ENCODE peak calls at places on chromosomes 1 and 21, in five cellular contexts. A is endothelial cell, P is upper lobe of right lung, B is adrenal gland, X is nephron progenitor cell. Z is an unnamed sample.

GRCh38 chr1:156608981-156609380 is 7.7 kb upstream of the GPATCH4 start:
- DNase-seq in A (peak), P (peak), B (no peak), X (peak), Z (no peak)

GRCh38 chr1:115982399-115982798 is 6.1 kb downstream of the SLC22A15 start:
- DNase-seq in A (no peak), P (no peak), B (no peak), X (no peak), Z (no peak)

GRCh38 chr1:173161510-173162221 is 45.5 kb downstream of the TNFSF4 start:
- DNase-seq in A (no peak), P (no peak), B (no peak), X (no peak), Z (no peak)

GRCh38 chr1:230328342-230329015 is 97.7 kb downstream of the PGBD5 start:
- DNase-seq in A (no peak), P (no peak), B (no peak), X (no peak), Z (no peak)

GRCh38 chr1:167465751-167466150 is 52.6 kb downstream of the CD247 start:
- DNase-seq in A (no peak), P (no peak), B (no peak), X (no peak), Z (no peak)

GRCh38 chr1:43864111-43865045 is 69.2 kb upstream of the ARTN start:
- DNase-seq in A (no peak), P (no peak), B (no peak), X (no peak), Z (no peak)

GRCh38 chr1:201719812-201720521 is 109.0 kb upstream of the IPO9 start:
- DNase-seq in A (no peak), P (no peak), B (peak), X (peak), Z (no peak)

GRCh38 chr1:22877112-22877915 is 95.4 kb downstream of the LACTBL1 start:
- DNase-seq in A (no peak), P (no peak), B (no peak), X (no peak), Z (no peak)

GRCh38 chr1:168408531-168409242 is 128.0 kb downstream of the TBX19 start:
- DNase-seq in A (no peak), P (no peak), B (no peak), X (no peak), Z (no peak)

GRCh38 chr1:245216356-245217110 is 61.7 kb downstream of the KIF26B start:
- DNase-seq in A (no peak), P (no peak), B (no peak), X (no peak), Z (peak)

GRCh38 chr1:196209983-196210382 is 398.3 kb downstream of the KCNT2 start:
- DNase-seq in A (no peak), P (no peak), B (no peak), X (no peak), Z (no peak)

GRCh38 chr1:209622841-209623829 is 29.1 kb downstream of the LAMB3 start:
- DNase-seq in A (no peak), P (no peak), B (no peak), X (no peak), Z (no peak)

GRCh38 chr1:207352560-207352959 is 31.1 kb downstream of the CD55 start:
- DNase-seq in A (no peak), P (no peak), B (no peak), X (no peak), Z (no peak)

DNA sequence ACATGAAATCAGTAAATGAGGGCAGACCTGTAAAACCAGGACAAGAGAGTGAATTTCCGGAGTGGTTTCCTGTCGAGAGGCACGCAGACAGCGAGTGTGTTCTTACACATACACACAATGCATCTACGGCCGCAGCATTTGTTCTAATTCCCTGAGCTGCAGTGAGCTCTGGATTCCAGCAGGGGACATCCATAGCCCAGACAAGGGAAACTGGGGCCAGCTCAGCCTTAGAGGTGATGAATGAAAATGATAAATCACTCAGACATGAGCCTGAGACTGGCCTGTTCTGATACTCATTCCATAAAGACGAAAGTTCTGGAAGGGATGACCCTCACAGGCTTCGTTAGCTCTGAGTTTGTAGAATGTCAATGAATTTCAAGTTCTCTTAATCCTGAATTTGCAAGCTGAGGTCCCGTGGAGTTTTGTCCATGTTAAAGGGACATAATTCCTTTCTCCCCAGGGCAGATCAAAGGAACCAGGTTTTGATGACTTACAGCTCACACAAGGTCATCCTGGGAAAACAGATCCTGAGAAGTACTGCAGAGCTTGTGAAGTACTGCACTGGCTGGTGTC is 207.9 kb upstream of the C1orf87 start:
- DNase-seq in A (peak), P (no peak), B (peak), X (peak), Z (peak)
- TF ChIP-seq CTCF in A (peak), P (peak), B (peak), X (peak), Z (peak)

GRCh38 chr1:180154325-180155201 is at the start of gene QSOX1:
- DNase-seq in A (peak), P (peak), B (peak), X (peak), Z (peak)
- TF ChIP-seq CTCF in A (peak), P (peak), B (peak), X (no peak), Z (peak)

GRCh38 chr1:225774276-225775147 is 3.1 kb upstream of the SRP9 start:
- DNase-seq in A (no peak), P (no peak), B (no peak), X (no peak), Z (no peak)
- TF ChIP-seq CTCF in A (no peak), P (no peak), B (no peak), X (no peak), Z (no peak)

GRCh38 chr1:7646981-7647901 is 123.9 kb upstream of the VAMP3 start:
- DNase-seq in A (peak), P (peak), B (peak), X (peak), Z (peak)
- TF ChIP-seq CTCF in A (peak), P (peak), B (peak), X (peak), Z (peak)

GRCh38 chr1:60427701-60428100 is 354.1 kb upstream of the C1orf87 start:
- DNase-seq in A (no peak), P (no peak), B (no peak), X (no peak), Z (no peak)

GRCh38 chr1:60428161-60428560 is 354.6 kb upstream of the C1orf87 start:
- DNase-seq in A (no peak), P (no peak), B (no peak), X (no peak), Z (no peak)

GRCh38 chr1:60423181-60423780 is 349.7 kb upstream of the C1orf87 start:
- DNase-seq in A (no peak), P (no peak), B (peak), X (no peak), Z (no peak)

GRCh38 chr1:60427194-60427593 is 353.6 kb upstream of the C1orf87 start:
- DNase-seq in A (no peak), P (no peak), B (no peak), X (no peak), Z (no peak)

DNA sequence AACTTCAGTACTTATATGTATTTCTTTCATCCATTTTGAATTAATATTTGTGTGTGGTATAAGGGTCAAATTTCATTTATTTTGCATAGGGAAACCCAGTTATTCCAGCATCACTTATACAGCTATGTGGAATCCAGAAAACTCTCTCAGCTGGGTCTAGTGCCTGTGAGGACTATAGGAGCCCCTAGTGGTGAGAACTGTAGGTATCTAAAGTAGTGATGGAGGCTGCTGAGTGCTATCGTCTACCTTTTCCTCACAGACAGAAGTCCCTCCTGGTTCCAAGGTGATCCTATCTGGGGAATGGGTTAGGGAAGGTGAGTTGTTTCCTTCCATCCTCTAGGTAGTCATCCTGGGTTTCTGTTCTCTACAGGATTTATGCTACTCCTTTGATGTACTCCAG is 352.0 kb upstream of the C1orf87 start:
- DNase-seq in A (peak), P (no peak), B (no peak), X (no peak), Z (no peak)
- TF ChIP-seq CTCF in A (peak), P (peak), B (no peak), X (peak), Z (peak)

DNA sequence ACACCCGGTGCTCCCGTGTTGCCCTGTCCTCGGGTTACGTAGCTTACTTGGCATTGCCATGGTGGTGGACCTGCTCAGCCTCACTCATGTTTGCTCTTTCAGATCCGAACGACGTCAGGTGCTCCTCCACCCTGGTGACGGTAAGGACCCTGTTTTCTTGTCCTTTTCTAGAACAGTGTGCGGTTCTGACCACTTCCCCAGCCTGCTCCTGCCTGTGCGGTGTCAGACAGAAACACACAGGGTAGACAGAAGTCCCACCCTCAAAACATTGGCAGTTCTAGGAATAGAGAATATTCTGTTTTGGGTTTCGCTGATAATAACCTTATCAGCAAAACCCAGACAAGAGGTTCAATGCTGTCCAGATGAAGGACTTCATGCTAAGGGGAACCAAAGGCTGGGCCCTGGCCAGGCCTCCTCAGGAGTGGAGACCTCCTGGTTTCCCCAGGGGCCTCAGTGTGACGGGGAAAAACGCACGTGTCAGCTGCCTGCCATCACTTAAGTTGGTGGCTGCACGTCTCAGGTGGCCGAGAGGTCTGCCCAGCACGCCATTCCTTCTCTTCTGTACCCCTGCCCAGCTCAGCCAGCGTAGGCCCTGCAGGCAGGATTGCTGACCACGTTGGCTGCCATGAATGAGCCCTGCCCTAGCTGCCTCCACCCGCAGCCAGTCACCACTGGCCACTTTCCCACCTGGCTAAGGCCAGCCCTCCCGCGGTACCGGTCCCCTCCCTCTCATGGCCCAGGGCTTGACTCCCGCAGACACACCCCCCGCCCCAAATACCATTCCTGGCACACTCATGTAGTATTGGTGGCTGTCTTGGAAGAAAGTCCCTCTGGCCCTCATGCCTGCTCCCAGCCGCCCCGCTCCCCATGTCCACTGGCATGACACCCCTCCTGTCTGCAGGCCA is 33.6 kb downstream of the SLC37A1 start:
- DNase-seq in A (no peak), P (peak), B (no peak), X (no peak), Z (no peak)
- TF ChIP-seq CTCF in A (no peak), P (no peak), B (no peak), X (no peak), Z (no peak)

DNA sequence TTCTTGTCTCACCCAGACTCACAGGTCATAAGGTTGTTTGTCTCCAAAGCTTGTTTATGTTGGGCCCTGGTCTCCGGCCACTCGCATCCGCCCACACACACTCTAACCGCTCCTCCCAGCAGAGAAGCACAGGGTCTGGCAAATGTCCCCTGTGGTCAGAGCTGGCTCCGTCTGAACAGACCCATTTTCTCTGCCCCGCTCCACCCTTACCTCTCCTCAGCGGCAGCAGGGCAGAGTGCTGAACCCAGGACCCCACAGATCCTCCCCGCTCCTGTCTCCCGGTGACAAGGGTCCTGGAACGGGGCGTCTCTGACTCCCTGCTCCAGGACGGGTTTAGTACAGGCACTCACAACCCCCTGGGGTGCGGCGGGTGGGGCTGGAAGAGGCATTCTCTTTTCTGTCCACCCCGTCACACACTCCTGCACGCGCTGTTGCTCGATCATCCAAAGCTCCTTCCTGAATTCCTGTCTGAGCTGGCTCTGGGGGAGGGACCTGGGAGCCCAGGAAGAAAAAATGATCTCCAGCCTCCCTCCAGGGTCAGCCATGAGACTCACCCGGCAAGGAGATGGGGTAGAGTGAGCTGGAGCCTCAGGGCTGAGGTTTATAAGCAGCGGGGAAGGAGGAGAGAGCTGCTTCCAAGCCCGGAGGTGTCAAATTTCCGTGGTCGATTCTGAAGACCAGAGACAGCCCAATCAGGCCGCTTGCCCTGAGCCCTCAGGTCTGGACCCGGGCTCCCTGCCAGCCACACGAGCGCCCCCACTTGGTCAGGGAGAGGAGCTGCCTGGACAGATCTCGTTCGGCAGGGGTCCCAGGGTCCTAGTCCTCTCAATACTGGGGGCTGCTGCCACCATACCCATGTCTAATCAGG is at the start of gene S100A13:
- DNase-seq in A (peak), P (peak), B (peak), X (peak), Z (peak)
- TF ChIP-seq CTCF in A (peak), P (peak), B (peak), X (peak), Z (peak)

GRCh38 chr1:46413596-46413985 is 19.5 kb downstream of the FAAH start:
- DNase-seq in A (peak), P (no peak), B (no peak), X (peak), Z (no peak)
- TF ChIP-seq CTCF in A (peak), P (peak), B (peak), X (peak), Z (no peak)

GRCh38 chr1:3716351-3716750 is 35.9 kb upstream of the CCDC27 start:
- DNase-seq in A (no peak), P (no peak), B (no peak), X (no peak), Z (no peak)

GRCh38 chr1:3713840-3714239 is 38.4 kb upstream of the CCDC27 start:
- DNase-seq in A (no peak), P (no peak), B (no peak), X (no peak), Z (no peak)

GRCh38 chr1:3712573-3713535 is 39.4 kb upstream of the CCDC27 start:
- DNase-seq in A (no peak), P (no peak), B (peak), X (no peak), Z (no peak)

GRCh38 chr1:3714814-3715213 is 37.4 kb upstream of the CCDC27 start:
- DNase-seq in A (no peak), P (no peak), B (peak), X (no peak), Z (no peak)

DNA sequence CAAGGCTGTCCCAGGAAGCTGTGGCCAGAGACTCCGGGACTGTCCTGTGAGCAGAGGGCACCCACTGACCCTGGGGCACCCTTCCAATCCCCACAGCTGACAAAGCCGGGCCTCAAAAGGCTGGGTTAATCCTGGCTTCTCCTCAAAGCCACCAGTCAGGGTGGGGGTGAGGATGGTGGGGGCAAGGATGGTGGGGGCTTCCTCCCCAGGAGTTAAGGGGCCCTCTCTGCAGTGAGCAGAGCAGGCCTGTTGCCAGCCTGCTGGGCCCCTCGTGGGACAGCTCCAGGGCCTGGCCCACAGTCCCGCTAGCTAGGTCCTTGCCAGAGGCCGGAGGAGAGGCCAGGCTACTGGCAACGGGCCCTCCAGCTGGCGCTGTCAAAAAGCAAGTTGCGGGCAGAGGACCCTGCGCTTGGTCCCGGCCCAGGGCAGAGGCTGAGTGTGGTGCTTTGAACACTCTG is 37.9 kb upstream of the CCDC27 start:
- DNase-seq in A (no peak), P (no peak), B (peak), X (no peak), Z (no peak)
- TF ChIP-seq CTCF in A (no peak), P (no peak), B (no peak), X (no peak), Z (no peak)

Z was measured in neural crest cell.